ENCODE peak calls at places on chromosome 16, in eight cellular contexts. X, U, M, L, Z, S, B and W are unnamed samples.

GRCh38 chr16:11379420-11379819 is 34.2 kb downstream of the RMI2 start:
- DNase-seq in X (no peak), U (peak; percentile 85), M (peak; percentile 33), L (no peak), Z (no peak), S (no peak), B (no peak), W (no peak)

GRCh38 chr16:60419859-60420258 is 1616.4 kb downstream of the CDH8 start:
- DNase-seq in X (no peak), U (no peak), M (no peak), L (no peak), Z (no peak), S (peak; percentile 17), B (no peak), W (no peak)

GRCh38 chr16:67549936-67550335 is 12.4 kb upstream of the CTCF start:
- DNase-seq in X (no peak), U (no peak), M (no peak), L (no peak), Z (no peak), S (no peak), B (no peak), W (no peak)

GRCh38 chr16:35629001-35629400 is 2169.6 kb downstream of the TP53TG3F start:
- DNase-seq in X (no peak), U (no peak), M (no peak), L (no peak), Z (no peak), S (no peak), B (no peak), W (no peak)

GRCh38 chr16:52471650-52472370 is 75.1 kb downstream of the TOX3 start:
- DNase-seq in X (peak; percentile 1), U (no peak), M (no peak), L (no peak), Z (no peak), S (no peak), B (no peak), W (no peak)

GRCh38 chr16:56807011-56807675 is 57.9 kb upstream of the SLC12A3 start:
- DNase-seq in X (peak; percentile 55), U (no peak), M (peak; percentile 33), L (no peak), Z (no peak), S (no peak), B (no peak), W (no peak)

GRCh38 chr16:28321700-28322411 is 29.5 kb downstream of the SBK1 start:
- DNase-seq in X (peak; percentile 29), U (peak; percentile 42), M (peak; percentile 13), L (no peak), Z (peak; percentile 12), S (peak; percentile 84), B (no peak), W (peak; percentile 70)

GRCh38 chr16:50611332-50611934 is 63.2 kb downstream of the NKD1 start:
- DNase-seq in X (peak; percentile 42), U (no peak), M (peak; percentile 44), L (no peak), Z (no peak), S (no peak), B (no peak), W (no peak)

GRCh38 chr16:60755907-60756306 is 1280.3 kb downstream of the CDH8 start:
- DNase-seq in X (no peak), U (no peak), M (no peak), L (no peak), Z (no peak), S (no peak), B (no peak), W (no peak)

GRCh38 chr16:17312100-17312732 is 158.5 kb downstream of the XYLT1 start:
- DNase-seq in X (no peak), U (no peak), M (peak; percentile 28), L (no peak), Z (peak; percentile 73), S (no peak), B (no peak), W (no peak)

GRCh38 chr16:19595043-19595767 is 39.7 kb downstream of the VPS35L start:
- DNase-seq in X (peak; percentile 87), U (no peak), M (peak; percentile 85), L (peak; percentile 24), Z (no peak), S (no peak), B (no peak), W (no peak)

GRCh38 chr16:74726736-74727135 is 26.1 kb upstream of the MLKL start:
- DNase-seq in X (no peak), U (peak; percentile 63), M (no peak), L (no peak), Z (no peak), S (peak; percentile 86), B (no peak), W (peak; percentile 72)

GRCh38 chr16:46857261-46857962 is 26.4 kb upstream of the C16orf87 start:
- DNase-seq in X (peak; percentile 50), U (peak; percentile 32), M (peak; percentile 31), L (no peak), Z (peak; percentile 26), S (peak; percentile 59), B (no peak), W (no peak)

GRCh38 chr16:84218961-84219360 is 20.9 kb downstream of the KCNG4 start:
- DNase-seq in X (no peak), U (no peak), M (no peak), L (no peak), Z (no peak), S (no peak), B (no peak), W (no peak)

GRCh38 chr16:22739077-22739476 is 74.9 kb upstream of the HS3ST2 start:
- DNase-seq in X (no peak), U (no peak), M (no peak), L (no peak), Z (no peak), S (no peak), B (no peak), W (no peak)

GRCh38 chr16:914453-914852 is 56.3 kb downstream of the LMF1 start:
- DNase-seq in X (peak; percentile 7), U (peak; percentile 3), M (peak; percentile 6), L (no peak), Z (peak; percentile 12), S (no peak), B (no peak), W (no peak)

GRCh38 chr16:1244881-1245280 is 4.4 kb downstream of the TPSAB1 start:
- DNase-seq in X (no peak), U (no peak), M (no peak), L (no peak), Z (no peak), S (no peak), B (no peak), W (no peak)

GRCh38 chr16:54538241-54538640 is 251.7 kb upstream of the IRX3 start:
- DNase-seq in X (no peak), U (no peak), M (no peak), L (no peak), Z (no peak), S (no peak), B (no peak), W (no peak)
- TF ChIP-seq CTCF in X (no peak), U (no peak), M (no peak), L (peak; percentile 14), Z (no peak), S (no peak), B (no peak), W (peak; percentile 27)

GRCh38 chr16:78704421-78704820 is 605.0 kb downstream of the WWOX start:
- DNase-seq in X (peak; percentile 41), U (no peak), M (no peak), L (no peak), Z (no peak), S (no peak), B (no peak), W (no peak)

GRCh38 chr16:78703951-78704350 is 604.5 kb downstream of the WWOX start:
- DNase-seq in X (peak; percentile 8), U (no peak), M (no peak), L (no peak), Z (no peak), S (no peak), B (no peak), W (no peak)

GRCh38 chr16:78706637-78707036 is 607.2 kb downstream of the WWOX start:
- DNase-seq in X (no peak), U (no peak), M (no peak), L (no peak), Z (no peak), S (peak; percentile 6), B (no peak), W (no peak)

GRCh38 chr16:78709137-78709871 is 609.9 kb downstream of the WWOX start:
- DNase-seq in X (no peak), U (no peak), M (no peak), L (no peak), Z (no peak), S (peak; percentile 2), B (no peak), W (no peak)

DNA sequence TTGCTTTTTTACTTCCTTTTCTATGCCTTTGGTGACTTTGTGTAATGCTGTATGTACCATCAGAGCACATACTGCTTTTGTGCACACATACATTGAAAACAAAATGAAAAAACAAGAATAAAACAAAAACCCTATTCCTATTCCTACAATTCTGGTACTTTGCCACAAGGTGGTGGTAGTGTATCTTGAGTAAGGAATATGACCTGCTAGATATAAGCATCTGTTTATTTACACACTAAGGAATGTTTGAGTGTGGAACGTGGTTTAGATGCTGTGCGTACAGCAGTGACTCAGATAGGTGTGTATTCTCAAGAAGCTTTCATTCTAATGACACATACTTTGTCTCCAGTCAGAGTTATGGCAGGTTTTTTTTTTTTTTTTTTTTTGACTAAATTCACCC is 606.2 kb downstream of the WWOX start:
- DNase-seq in X (peak; percentile 15), U (peak; percentile 37), M (peak; percentile 99), L (no peak), Z (no peak), S (peak; percentile 62), B (no peak), W (no peak)
- TF ChIP-seq CTCF in X (peak; percentile 13), U (peak; percentile 45), M (peak; percentile 46), L (peak; percentile 16), Z (no peak), S (peak; percentile 71), B (no peak), W (peak; percentile 85)

GRCh38 chr16:85444879-85445778 is 168.0 kb upstream of the GSE1 start:
- DNase-seq in X (no peak), U (no peak), M (no peak), L (no peak), Z (no peak), S (peak; percentile 57), B (no peak), W (peak; percentile 68)
- TF ChIP-seq CTCF in X (no peak), U (no peak), M (no peak), L (no peak), Z (no peak), S (peak; percentile 35), B (no peak), W (peak; percentile 36)

GRCh38 chr16:71570143-71570542 is 6.7 kb downstream of the TAT start:
- DNase-seq in X (no peak), U (no peak), M (no peak), L (no peak), Z (no peak), S (no peak), B (no peak), W (no peak)

GRCh38 chr16:71569621-71570020 is 7.3 kb downstream of the TAT start:
- DNase-seq in X (no peak), U (no peak), M (no peak), L (no peak), Z (no peak), S (no peak), B (no peak), W (no peak)

GRCh38 chr16:71565812-71566700 is 10.8 kb downstream of the TAT start:
- DNase-seq in X (no peak), U (peak; percentile 55), M (no peak), L (no peak), Z (no peak), S (no peak), B (no peak), W (no peak)

GRCh38 chr16:71567931-71568330 is 9.0 kb downstream of the TAT start:
- DNase-seq in X (no peak), U (no peak), M (no peak), L (no peak), Z (no peak), S (no peak), B (no peak), W (no peak)

GRCh38 chr16:71568541-71568940 is 8.4 kb downstream of the TAT start:
- DNase-seq in X (peak; percentile 86), U (no peak), M (no peak), L (no peak), Z (no peak), S (no peak), B (no peak), W (no peak)
- TF ChIP-seq CTCF in X (no peak), U (no peak), M (no peak), L (no peak), Z (no peak), S (no peak), B (no peak), W (no peak)